ENCODE peak calls at places on chromosome 22, in ten cellular contexts. R is central memory CD4-positive, alpha-beta T cell; X is fibroblast of mammary gland; O is uterus; Z is stimulated activated effector memory CD8-positive, alpha-beta T cell treated with anti-CD3 and anti-CD28 coated beads, Interleukin-12 subunit alpha, Interleukin-12 subunit beta, amount 100 ng/mL, for 72 hours; S is T-helper 9 cell; H is iPS-NIHi11; L is substantia nigra; A is fibroblast of the aortic adventitia; G is cardiac muscle cell. F is an unnamed sample.

GRCh38 chr22:33274214-33274828 is 216.1 kb upstream of the SYN3 start:
- DNase-seq in A (peak), H (peak), Z (no peak), X (peak), R (no peak), L (no peak), O (no peak), G (peak), S (no peak), F (peak)

GRCh38 chr22:46074771-46075551 is 75.4 kb upstream of the PPARA start:
- DNase-seq in L (no peak), S (no peak), H (no peak), R (no peak), A (no peak), X (no peak), G (no peak), Z (no peak), O (peak), F (no peak)

GRCh38 chr22:39308614-39309363 is 10.6 kb downstream of the RPL3 start:
- DNase-seq in R (no peak), S (no peak), G (peak), L (no peak), X (peak), Z (no peak), H (no peak), O (peak), A (peak), F (no peak)

GRCh38 chr22:32325811-32326237 is 31.8 kb upstream of the RFPL3 start:
- DNase-seq in G (no peak), A (no peak), O (no peak), X (no peak), L (no peak), R (no peak), Z (no peak), S (no peak), H (peak), F (no peak)

GRCh38 chr22:45612940-45613339 is 58.7 kb upstream of the ATXN10 start:
- DNase-seq in O (no peak), S (no peak), L (no peak), X (peak), Z (no peak), G (peak), R (no peak), H (no peak), A (peak), F (no peak)

GRCh38 chr22:24994070-24994763 is 41.7 kb downstream of the KIAA1671 start:
- DNase-seq in G (no peak), R (no peak), O (no peak), H (peak), S (no peak), Z (peak), A (peak), X (peak), L (no peak), F (peak)

GRCh38 chr22:42991010-42991651 is 23.8 kb downstream of the PACSIN2 start:
- DNase-seq in R (no peak), Z (no peak), O (no peak), X (peak), G (peak), A (peak), S (no peak), H (no peak), L (no peak), F (no peak)

GRCh38 chr22:36730176-36730858 is 26.8 kb upstream of the CACNG2 start:
- DNase-seq in R (no peak), G (no peak), O (no peak), A (no peak), S (no peak), Z (no peak), X (no peak), H (no peak), L (no peak), F (no peak)

GRCh38 chr22:26259510-26259909 is 90.2 kb downstream of the SEZ6L start:
- DNase-seq in A (no peak), L (no peak), X (peak), R (no peak), O (no peak), G (peak), Z (no peak), S (no peak), H (peak), F (peak)

GRCh38 chr22:38696606-38697005 is 4.1 kb downstream of the JOSD1 start:
- DNase-seq in L (no peak), S (no peak), A (peak), Z (no peak), H (no peak), X (peak), G (peak), O (no peak), R (peak), F (no peak)

GRCh38 chr22:33923660-33924246 is 3.5 kb upstream of the LARGE1 start:
- DNase-seq in R (peak), L (no peak), G (peak), H (peak), S (no peak), O (peak), A (peak), X (peak), Z (no peak), F (peak)

GRCh38 chr22:26053737-26054316 is 115.4 kb upstream of the SEZ6L start:
- DNase-seq in Z (no peak), X (no peak), R (no peak), G (no peak), S (no peak), A (no peak), O (no peak), H (peak), L (no peak), F (no peak)

GRCh38 chr22:49093192-49093880 is 734.3 kb downstream of the BRD1 start:
- DNase-seq in H (no peak), R (no peak), S (no peak), X (no peak), G (no peak), L (no peak), A (no peak), O (no peak), Z (no peak), F (no peak)

GRCh38 chr22:22138915-22139314 is 105.7 kb upstream of the VPREB1 start:
- DNase-seq in S (no peak), L (no peak), O (no peak), R (no peak), A (no peak), H (no peak), G (no peak), Z (no peak), X (no peak), F (no peak)

GRCh38 chr22:39405346-39406085 is 5.9 kb downstream of the TAB1 start:
- DNase-seq in L (peak), Z (no peak), X (peak), R (no peak), A (peak), O (peak), H (no peak), G (peak), S (no peak), F (no peak)

GRCh38 chr22:49349181-49349835 is 478.4 kb downstream of the BRD1 start:
- DNase-seq in R (no peak), S (no peak), Z (no peak), A (no peak), O (no peak), L (no peak), X (no peak), G (no peak), H (no peak), F (no peak)

GRCh38 chr22:49965291-49966040 is 4.9 kb downstream of the PIM3 start:
- DNase-seq in X (no peak), G (no peak), O (peak), Z (no peak), R (no peak), S (no peak), H (peak), A (no peak), L (no peak), F (peak)

GRCh38 chr22:44719586-44720368 is 17.8 kb downstream of the PRR5 start:
- DNase-seq in O (no peak), X (no peak), R (no peak), G (no peak), S (no peak), H (no peak), L (no peak), A (no peak), Z (no peak), F (no peak)

GRCh38 chr22:16815073-16815472 is 10.1 kb downstream of the XKR3 start:
- DNase-seq in A (no peak), X (no peak), L (no peak), H (no peak), G (no peak), S (no peak), Z (no peak), O (no peak), R (no peak), F (no peak)

GRCh38 chr22:38694945-38695344 is 5.8 kb downstream of the JOSD1 start:
- DNase-seq in R (no peak), L (no peak), G (no peak), S (no peak), A (peak), O (no peak), X (no peak), H (no peak), Z (no peak), F (no peak)

GRCh38 chr22:32323513-32324164 is 34.0 kb upstream of the RFPL3 start:
- DNase-seq in O (no peak), A (no peak), H (no peak), Z (no peak), S (no peak), X (no peak), G (no peak), R (no peak), L (no peak), F (no peak)

GRCh38 chr22:30078320-30079311 is 1.6 kb upstream of the HORMAD2 start:
- DNase-seq in L (no peak), X (no peak), G (no peak), H (no peak), R (peak), A (no peak), S (no peak), Z (no peak), O (no peak), F (no peak)

GRCh38 chr22:20919718-20920117 is 2.5 kb downstream of the CRKL start:
- DNase-seq in H (no peak), Z (no peak), R (no peak), G (no peak), A (peak), X (no peak), O (no peak), L (no peak), S (no peak), F (no peak)

GRCh38 chr22:37212174-37212906 is at the start of gene SSTR3:
- DNase-seq in R (no peak), X (no peak), L (no peak), Z (no peak), G (peak), O (no peak), S (no peak), A (no peak), H (peak), F (no peak)

GRCh38 chr22:45190473-45190872 is 26.7 kb downstream of the NUP50 start:
- DNase-seq in O (no peak), L (no peak), G (no peak), S (no peak), X (no peak), A (no peak), H (no peak), R (no peak), Z (no peak), F (no peak)

F was measured in activated naive CD4-positive, alpha-beta T cell treated with anti-CD3 and anti-CD28 coated beads, Interleukin-2, amount 50 U/mL, for 72 hours.